ENCODE peak calls at places on chromosomes 13 and 19, in ten cellular contexts. One of them, this sample, is unnamed.

GRCh38 chr13:73334459-73334858 is 275.7 kb downstream of the KLF5 start:
- DNase-seq in progenitor cell of endocrine pancreas: no peak
- DNase-seq in esophagus squamous epithelium: no peak
- DNase-seq in uterus: no peak
- DNase-seq in cardiac fibroblast: peak; percentile 13
- DNase-seq in upper lobe of left lung: no peak
- DNase-seq in osteoblast: no peak
- DNase-seq in cardiac muscle cell: no peak
- DNase-seq in mucosa of descending colon: no peak
- DNase-seq in Caco-2: no peak
- DNase-seq in this sample: no peak

GRCh38 chr13:21504379-21504778 is 45.3 kb upstream of the ZDHHC20 start:
- DNase-seq in osteoblast: no peak
- DNase-seq in cardiac muscle cell: no peak
- DNase-seq in esophagus squamous epithelium: no peak
- DNase-seq in Caco-2: no peak
- DNase-seq in mucosa of descending colon: no peak
- DNase-seq in uterus: no peak
- DNase-seq in progenitor cell of endocrine pancreas: no peak
- DNase-seq in upper lobe of left lung: no peak
- DNase-seq in cardiac fibroblast: no peak
- DNase-seq in this sample: no peak

GRCh38 chr19:5967571-5967970 is 10.4 kb downstream of the RANBP3 start:
- DNase-seq in cardiac muscle cell: no peak
- DNase-seq in upper lobe of left lung: no peak
- DNase-seq in progenitor cell of endocrine pancreas: no peak
- DNase-seq in cardiac fibroblast: no peak
- DNase-seq in mucosa of descending colon: no peak
- DNase-seq in osteoblast: no peak
- DNase-seq in esophagus squamous epithelium: no peak
- DNase-seq in Caco-2: no peak
- DNase-seq in uterus: no peak
- DNase-seq in this sample: no peak

GRCh38 chr13:49679244-49679643 is 12.0 kb downstream of the EBPL start:
- DNase-seq in mucosa of descending colon: no peak
- DNase-seq in progenitor cell of endocrine pancreas: no peak
- DNase-seq in Caco-2: no peak
- DNase-seq in uterus: no peak
- DNase-seq in cardiac muscle cell: no peak
- DNase-seq in cardiac fibroblast: peak; percentile 44
- DNase-seq in upper lobe of left lung: no peak
- DNase-seq in osteoblast: no peak
- DNase-seq in esophagus squamous epithelium: no peak
- DNase-seq in this sample: no peak

GRCh38 chr19:48346161-48346560 is 17.6 kb downstream of the TMEM143 start:
- DNase-seq in mucosa of descending colon: no peak
- DNase-seq in cardiac fibroblast: peak; percentile 34
- DNase-seq in cardiac muscle cell: no peak
- DNase-seq in osteoblast: no peak
- DNase-seq in uterus: no peak
- DNase-seq in esophagus squamous epithelium: no peak
- DNase-seq in Caco-2: no peak
- DNase-seq in progenitor cell of endocrine pancreas: no peak
- DNase-seq in upper lobe of left lung: no peak
- DNase-seq in this sample: no peak

GRCh38 chr19:58261968-58262921 is 16.5 kb upstream of the ZNF8 start:
- DNase-seq in upper lobe of left lung: no peak
- DNase-seq in cardiac muscle cell: no peak
- DNase-seq in osteoblast: no peak
- DNase-seq in uterus: no peak
- DNase-seq in cardiac fibroblast: no peak
- DNase-seq in progenitor cell of endocrine pancreas: no peak
- DNase-seq in Caco-2: no peak
- DNase-seq in mucosa of descending colon: no peak
- DNase-seq in esophagus squamous epithelium: no peak
- DNase-seq in this sample: no peak

GRCh38 chr19:50607874-50608785 is 31.6 kb downstream of the SYT3 start:
- DNase-seq in osteoblast: peak; percentile 98
- DNase-seq in uterus: peak; percentile 59
- DNase-seq in cardiac muscle cell: peak; percentile 99
- DNase-seq in Caco-2: peak; percentile 49
- DNase-seq in cardiac fibroblast: peak; percentile 74
- DNase-seq in upper lobe of left lung: peak; percentile 92
- DNase-seq in mucosa of descending colon: peak; percentile 52
- DNase-seq in progenitor cell of endocrine pancreas: peak; percentile 80
- DNase-seq in esophagus squamous epithelium: no peak
- DNase-seq in this sample: peak; percentile 91

GRCh38 chr19:29267701-29268100 is 54.8 kb upstream of the UQCRFS1 start:
- DNase-seq in cardiac muscle cell: no peak
- DNase-seq in mucosa of descending colon: no peak
- DNase-seq in uterus: no peak
- DNase-seq in cardiac fibroblast: no peak
- DNase-seq in osteoblast: no peak
- DNase-seq in upper lobe of left lung: no peak
- DNase-seq in progenitor cell of endocrine pancreas: no peak
- DNase-seq in esophagus squamous epithelium: no peak
- DNase-seq in Caco-2: no peak
- DNase-seq in this sample: no peak

DNA sequence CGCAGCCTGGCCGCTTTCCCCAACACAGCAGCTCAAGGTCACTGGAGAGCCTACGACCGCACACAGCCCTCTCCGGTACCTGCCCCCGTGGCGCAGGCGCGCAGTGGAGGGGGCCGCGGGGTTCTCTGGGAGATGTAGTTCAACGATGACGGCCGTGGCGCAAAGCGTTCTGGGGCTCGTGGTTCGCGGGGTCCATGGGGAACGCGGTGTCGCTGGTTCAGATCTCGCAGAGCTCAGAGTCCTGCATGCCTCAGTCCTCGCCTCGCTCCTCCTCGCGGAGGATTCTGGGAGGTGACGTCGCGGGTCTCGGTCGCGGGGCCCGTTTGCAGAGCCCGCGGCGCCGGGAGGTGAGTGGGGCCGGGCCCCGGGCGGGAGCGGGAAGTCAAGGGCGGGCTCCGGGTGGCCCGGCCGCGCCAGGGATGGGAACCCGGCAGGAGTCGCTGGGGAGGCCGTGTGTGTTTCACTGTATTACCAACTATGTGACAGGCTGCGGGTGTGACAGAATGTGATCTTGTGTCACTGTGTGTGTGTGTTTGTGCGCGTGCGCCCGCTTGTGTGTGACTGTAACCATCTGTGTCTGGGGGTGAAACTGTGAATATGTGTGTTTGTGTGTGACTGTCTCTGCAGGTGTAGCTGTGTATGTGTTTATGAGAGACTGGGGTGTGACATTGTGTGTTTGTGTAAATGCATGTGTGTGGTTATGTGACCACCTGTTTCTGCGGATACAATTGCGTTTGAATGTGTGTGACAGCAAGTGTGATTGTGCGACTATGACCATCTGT is at the start of gene ZNF527:
- DNase-seq in upper lobe of left lung: peak; percentile 98
- DNase-seq in Caco-2: peak; percentile 97
- DNase-seq in cardiac fibroblast: peak; percentile 97
- DNase-seq in esophagus squamous epithelium: peak; percentile 89
- DNase-seq in mucosa of descending colon: peak; percentile 99
- DNase-seq in cardiac muscle cell: peak; percentile 99
- DNase-seq in uterus: peak; percentile 95
- DNase-seq in progenitor cell of endocrine pancreas: peak; percentile 97
- DNase-seq in osteoblast: peak; percentile 98
- DNase-seq in this sample: peak; percentile 99
- TF ChIP-seq CTCF in upper lobe of left lung: no peak
- TF ChIP-seq CTCF in Caco-2: no peak
- TF ChIP-seq CTCF in cardiac fibroblast: no peak
- TF ChIP-seq CTCF in esophagus squamous epithelium: no peak
- TF ChIP-seq CTCF in mucosa of descending colon: peak; percentile 19
- TF ChIP-seq CTCF in cardiac muscle cell: peak; percentile 5
- TF ChIP-seq CTCF in uterus: peak; percentile 41
- TF ChIP-seq CTCF in progenitor cell of endocrine pancreas: no peak
- TF ChIP-seq CTCF in osteoblast: no peak
- TF ChIP-seq CTCF in this sample: no peak

GRCh38 chr19:14871619-14872230 is 14.2 kb downstream of the OR7A17 start:
- DNase-seq in mucosa of descending colon: no peak
- DNase-seq in uterus: no peak
- DNase-seq in osteoblast: no peak
- DNase-seq in Caco-2: no peak
- DNase-seq in cardiac muscle cell: no peak
- DNase-seq in esophagus squamous epithelium: no peak
- DNase-seq in upper lobe of left lung: no peak
- DNase-seq in cardiac fibroblast: peak; percentile 30
- DNase-seq in progenitor cell of endocrine pancreas: no peak
- DNase-seq in this sample: no peak
- TF ChIP-seq CTCF in mucosa of descending colon: no peak
- TF ChIP-seq CTCF in uterus: no peak
- TF ChIP-seq CTCF in osteoblast: peak; percentile 57
- TF ChIP-seq CTCF in Caco-2: peak; percentile 26
- TF ChIP-seq CTCF in cardiac muscle cell: peak; percentile 54
- TF ChIP-seq CTCF in esophagus squamous epithelium: peak; percentile 35
- TF ChIP-seq CTCF in upper lobe of left lung: no peak
- TF ChIP-seq CTCF in cardiac fibroblast: peak; percentile 49
- TF ChIP-seq CTCF in progenitor cell of endocrine pancreas: no peak
- TF ChIP-seq CTCF in this sample: peak; percentile 65

GRCh38 chr19:57016076-57016475 is 103.7 kb upstream of the USP29 start:
- DNase-seq in mucosa of descending colon: no peak
- DNase-seq in cardiac fibroblast: no peak
- DNase-seq in uterus: peak; percentile 22
- DNase-seq in esophagus squamous epithelium: no peak
- DNase-seq in upper lobe of left lung: peak; percentile 68
- DNase-seq in osteoblast: no peak
- DNase-seq in progenitor cell of endocrine pancreas: no peak
- DNase-seq in cardiac muscle cell: no peak
- DNase-seq in Caco-2: no peak
- DNase-seq in this sample: no peak

GRCh38 chr19:57010541-57010940 is 109.2 kb upstream of the USP29 start:
- DNase-seq in mucosa of descending colon: no peak
- DNase-seq in upper lobe of left lung: no peak
- DNase-seq in cardiac fibroblast: no peak
- DNase-seq in osteoblast: no peak
- DNase-seq in cardiac muscle cell: no peak
- DNase-seq in progenitor cell of endocrine pancreas: no peak
- DNase-seq in Caco-2: no peak
- DNase-seq in esophagus squamous epithelium: no peak
- DNase-seq in uterus: no peak
- DNase-seq in this sample: no peak

DNA sequence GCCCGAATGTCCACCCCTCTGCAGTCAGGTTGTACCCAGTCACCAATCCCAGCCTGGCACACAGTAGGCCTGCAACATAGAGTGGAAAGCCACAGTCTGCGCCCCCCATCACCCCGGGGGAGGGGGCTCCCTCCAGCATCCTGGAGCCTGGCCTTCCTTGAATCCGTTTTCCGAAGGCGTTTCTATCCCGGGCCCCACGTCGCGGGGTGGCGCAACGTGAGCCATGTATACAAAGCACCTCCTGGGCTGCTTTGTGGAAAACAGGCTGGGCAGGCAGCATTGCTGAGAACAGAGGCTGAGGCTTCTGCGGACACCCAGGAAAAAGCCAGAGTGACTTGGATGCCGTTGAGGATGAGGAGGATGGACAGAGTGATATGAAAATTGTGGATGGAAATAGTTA is 103.3 kb upstream of the USP29 start:
- DNase-seq in mucosa of descending colon: no peak
- DNase-seq in cardiac muscle cell: no peak
- DNase-seq in Caco-2: no peak
- DNase-seq in upper lobe of left lung: no peak
- DNase-seq in osteoblast: no peak
- DNase-seq in progenitor cell of endocrine pancreas: no peak
- DNase-seq in esophagus squamous epithelium: no peak
- DNase-seq in uterus: no peak
- DNase-seq in cardiac fibroblast: no peak
- DNase-seq in this sample: no peak
- TF ChIP-seq CTCF in mucosa of descending colon: no peak
- TF ChIP-seq CTCF in cardiac muscle cell: no peak
- TF ChIP-seq CTCF in Caco-2: no peak
- TF ChIP-seq CTCF in upper lobe of left lung: no peak
- TF ChIP-seq CTCF in osteoblast: no peak
- TF ChIP-seq CTCF in progenitor cell of endocrine pancreas: no peak
- TF ChIP-seq CTCF in esophagus squamous epithelium: no peak
- TF ChIP-seq CTCF in uterus: no peak
- TF ChIP-seq CTCF in cardiac fibroblast: no peak
- TF ChIP-seq CTCF in this sample: no peak

GRCh38 chr13:43785681-43786471 is 896 bp downstream of the ENOX1 start:
- DNase-seq in cardiac fibroblast: peak; percentile 81
- DNase-seq in progenitor cell of endocrine pancreas: peak; percentile 59
- DNase-seq in Caco-2: peak; percentile 94
- DNase-seq in mucosa of descending colon: peak; percentile 68
- DNase-seq in upper lobe of left lung: peak; percentile 89
- DNase-seq in uterus: peak; percentile 86
- DNase-seq in osteoblast: peak; percentile 93
- DNase-seq in esophagus squamous epithelium: no peak
- DNase-seq in cardiac muscle cell: peak; percentile 86
- DNase-seq in this sample: peak; percentile 79

GRCh38 chr13:43787518-43787891 is 733 bp upstream of the ENOX1 start:
- DNase-seq in cardiac fibroblast: no peak
- DNase-seq in upper lobe of left lung: no peak
- DNase-seq in progenitor cell of endocrine pancreas: no peak
- DNase-seq in uterus: no peak
- DNase-seq in Caco-2: no peak
- DNase-seq in mucosa of descending colon: no peak
- DNase-seq in esophagus squamous epithelium: no peak
- DNase-seq in osteoblast: no peak
- DNase-seq in cardiac muscle cell: no peak
- DNase-seq in this sample: no peak

GRCh38 chr13:43787998-43788397 is 1.2 kb upstream of the ENOX1 start:
- DNase-seq in cardiac fibroblast: peak; percentile 65
- DNase-seq in osteoblast: peak; percentile 61
- DNase-seq in Caco-2: peak; percentile 58
- DNase-seq in uterus: peak; percentile 27
- DNase-seq in mucosa of descending colon: no peak
- DNase-seq in upper lobe of left lung: no peak
- DNase-seq in esophagus squamous epithelium: no peak
- DNase-seq in progenitor cell of endocrine pancreas: no peak
- DNase-seq in cardiac muscle cell: no peak
- DNase-seq in this sample: no peak

GRCh38 chr13:43786472-43786765 is 353 bp downstream of the ENOX1 start:
- DNase-seq in progenitor cell of endocrine pancreas: no peak
- DNase-seq in cardiac fibroblast: no peak
- DNase-seq in cardiac muscle cell: no peak
- DNase-seq in osteoblast: no peak
- DNase-seq in mucosa of descending colon: no peak
- DNase-seq in Caco-2: no peak
- DNase-seq in uterus: no peak
- DNase-seq in esophagus squamous epithelium: no peak
- DNase-seq in upper lobe of left lung: no peak
- DNase-seq in this sample: no peak

DNA sequence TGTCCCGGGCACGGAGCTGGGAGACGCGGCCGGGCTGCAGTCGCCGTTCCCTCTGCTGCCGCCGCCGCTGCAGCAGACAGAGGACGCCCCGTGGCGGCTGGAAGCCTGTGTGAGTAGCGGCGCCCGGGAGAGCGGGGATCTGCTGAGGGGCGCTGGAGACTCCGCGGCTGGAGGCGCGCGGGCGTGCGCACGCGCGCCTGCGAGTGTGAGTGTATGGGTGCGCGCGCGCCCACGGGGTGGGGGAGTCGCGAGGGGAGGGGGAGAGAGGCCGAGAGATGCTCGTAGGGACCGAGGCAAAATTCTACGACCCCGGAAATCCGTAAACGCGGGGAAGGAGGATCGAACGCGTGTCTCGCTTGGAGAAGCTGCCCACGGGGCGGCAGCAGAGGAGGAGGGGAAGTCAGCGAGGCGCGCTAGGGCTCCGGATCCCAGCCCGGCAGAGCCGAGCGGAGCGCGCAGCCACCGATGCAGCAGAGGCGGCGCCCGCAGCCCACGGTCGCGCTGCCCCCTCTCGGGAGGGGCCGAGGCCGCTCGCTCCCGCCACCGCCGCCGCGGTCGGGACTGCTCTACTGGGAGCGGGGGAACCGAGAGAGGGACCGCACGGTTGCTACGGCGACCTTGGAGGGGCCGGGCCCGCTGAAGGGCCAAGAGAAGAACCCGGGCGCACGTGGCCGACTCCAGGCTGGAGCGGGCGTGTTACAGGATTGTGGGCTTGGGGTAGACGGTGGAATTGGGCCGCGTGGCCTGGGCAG is at the start of gene ENOX1:
- DNase-seq in mucosa of descending colon: peak; percentile 58
- DNase-seq in uterus: peak; percentile 60
- DNase-seq in cardiac muscle cell: peak; percentile 86
- DNase-seq in Caco-2: peak; percentile 84
- DNase-seq in esophagus squamous epithelium: no peak
- DNase-seq in progenitor cell of endocrine pancreas: peak; percentile 46
- DNase-seq in upper lobe of left lung: peak; percentile 90
- DNase-seq in osteoblast: peak; percentile 88
- DNase-seq in cardiac fibroblast: peak; percentile 86
- DNase-seq in this sample: peak; percentile 77
- TF ChIP-seq CTCF in mucosa of descending colon: no peak
- TF ChIP-seq CTCF in uterus: no peak
- TF ChIP-seq CTCF in cardiac muscle cell: peak; percentile 29
- TF ChIP-seq CTCF in Caco-2: peak; percentile 22
- TF ChIP-seq CTCF in esophagus squamous epithelium: no peak
- TF ChIP-seq CTCF in progenitor cell of endocrine pancreas: no peak
- TF ChIP-seq CTCF in upper lobe of left lung: no peak
- TF ChIP-seq CTCF in osteoblast: no peak
- TF ChIP-seq CTCF in cardiac fibroblast: peak; percentile 33
- TF ChIP-seq CTCF in this sample: peak; percentile 29